ENCODE peak calls at places on chromosomes 4 and X, in ten cellular contexts. One of them, this sample, is unnamed.

GRCh38 chr4:138761638-138762205 is 253.9 kb upstream of the NOCT start:
- DNase-seq in upper lobe of right lung: no peak
- DNase-seq in HT1080: no peak
- DNase-seq in GM23248: peak; percentile 42
- DNase-seq in GM13977: no peak
- DNase-seq in ELF-1: no peak
- DNase-seq in hepatocyte: no peak
- DNase-seq in HFF-Myc: peak; percentile 43
- DNase-seq in naive thymus-derived CD8-positive, alpha-beta T cell: no peak
- DNase-seq in activated CD4-positive, alpha-beta T cell treated with anti-CD3 and anti-CD28 coated beads for 1 hour: no peak
- DNase-seq in this sample: no peak

GRCh38 chr4:173490817-173491518 is 39.1 kb downstream of the HAND2 start:
- DNase-seq in upper lobe of right lung: no peak
- DNase-seq in HT1080: peak; percentile 82
- DNase-seq in GM23248: peak; percentile 73
- DNase-seq in GM13977: no peak
- DNase-seq in ELF-1: no peak
- DNase-seq in hepatocyte: peak; percentile 59
- DNase-seq in HFF-Myc: peak; percentile 41
- DNase-seq in naive thymus-derived CD8-positive, alpha-beta T cell: no peak
- DNase-seq in activated CD4-positive, alpha-beta T cell treated with anti-CD3 and anti-CD28 coated beads for 1 hour: no peak
- DNase-seq in this sample: peak; percentile 77

GRCh38 chr4:183099537-183100297 is 660 bp downstream of the WWC2 start:
- DNase-seq in upper lobe of right lung: peak; percentile 82
- DNase-seq in HT1080: peak; percentile 31
- DNase-seq in GM23248: peak; percentile 56
- DNase-seq in GM13977: peak; percentile 39
- DNase-seq in ELF-1: peak; percentile 79
- DNase-seq in hepatocyte: peak; percentile 73
- DNase-seq in HFF-Myc: no peak
- DNase-seq in naive thymus-derived CD8-positive, alpha-beta T cell: peak; percentile 7
- DNase-seq in activated CD4-positive, alpha-beta T cell treated with anti-CD3 and anti-CD28 coated beads for 1 hour: no peak
- DNase-seq in this sample: peak; percentile 31

GRCh38 chr4:173212379-173212778 is 43.8 kb downstream of the GALNT7 start:
- DNase-seq in upper lobe of right lung: no peak
- DNase-seq in HT1080: peak; percentile 15
- DNase-seq in GM23248: peak; percentile 12
- DNase-seq in GM13977: no peak
- DNase-seq in ELF-1: no peak
- DNase-seq in hepatocyte: no peak
- DNase-seq in HFF-Myc: no peak
- DNase-seq in naive thymus-derived CD8-positive, alpha-beta T cell: no peak
- DNase-seq in activated CD4-positive, alpha-beta T cell treated with anti-CD3 and anti-CD28 coated beads for 1 hour: no peak
- DNase-seq in this sample: no peak

GRCh38 chrX:129600981-129601424 is 53.8 kb downstream of the APLN start:
- DNase-seq in upper lobe of right lung: no peak
- DNase-seq in HT1080: no peak
- DNase-seq in GM23248: peak; percentile 53
- DNase-seq in GM13977: peak; percentile 48
- DNase-seq in ELF-1: no peak
- DNase-seq in hepatocyte: peak; percentile 34
- DNase-seq in HFF-Myc: no peak
- DNase-seq in naive thymus-derived CD8-positive, alpha-beta T cell: peak; percentile 32
- DNase-seq in activated CD4-positive, alpha-beta T cell treated with anti-CD3 and anti-CD28 coated beads for 1 hour: no peak
- DNase-seq in this sample: peak; percentile 23

GRCh38 chr4:15695764-15696163 is 7.1 kb upstream of the BST1 start:
- DNase-seq in upper lobe of right lung: no peak
- DNase-seq in HT1080: no peak
- DNase-seq in GM23248: no peak
- DNase-seq in GM13977: no peak
- DNase-seq in ELF-1: no peak
- DNase-seq in hepatocyte: no peak
- DNase-seq in HFF-Myc: no peak
- DNase-seq in naive thymus-derived CD8-positive, alpha-beta T cell: no peak
- DNase-seq in activated CD4-positive, alpha-beta T cell treated with anti-CD3 and anti-CD28 coated beads for 1 hour: no peak
- DNase-seq in this sample: no peak

GRCh38 chrX:81537723-81538122 is 335.8 kb downstream of the SH3BGRL start:
- DNase-seq in upper lobe of right lung: no peak
- DNase-seq in HT1080: no peak
- DNase-seq in GM23248: no peak
- DNase-seq in GM13977: no peak
- DNase-seq in ELF-1: no peak
- DNase-seq in hepatocyte: no peak
- DNase-seq in HFF-Myc: no peak
- DNase-seq in naive thymus-derived CD8-positive, alpha-beta T cell: no peak
- DNase-seq in activated CD4-positive, alpha-beta T cell treated with anti-CD3 and anti-CD28 coated beads for 1 hour: no peak
- DNase-seq in this sample: no peak

GRCh38 chrX:39309721-39310152 is 508.5 kb downstream of the MID1IP1 start:
- DNase-seq in upper lobe of right lung: no peak
- DNase-seq in HT1080: no peak
- DNase-seq in GM23248: no peak
- DNase-seq in GM13977: no peak
- DNase-seq in ELF-1: peak; percentile 43
- DNase-seq in hepatocyte: peak; percentile 31
- DNase-seq in HFF-Myc: peak; percentile 2
- DNase-seq in naive thymus-derived CD8-positive, alpha-beta T cell: peak; percentile 76
- DNase-seq in activated CD4-positive, alpha-beta T cell treated with anti-CD3 and anti-CD28 coated beads for 1 hour: peak; percentile 26
- DNase-seq in this sample: peak; percentile 21

GRCh38 chr4:1130318-1131186 is 17.2 kb upstream of the RNF212 start:
- DNase-seq in upper lobe of right lung: peak; percentile 79
- DNase-seq in HT1080: peak; percentile 66
- DNase-seq in GM23248: peak; percentile 75
- DNase-seq in GM13977: peak; percentile 73
- DNase-seq in ELF-1: peak; percentile 81
- DNase-seq in hepatocyte: peak; percentile 84
- DNase-seq in HFF-Myc: peak; percentile 29
- DNase-seq in naive thymus-derived CD8-positive, alpha-beta T cell: peak; percentile 82
- DNase-seq in activated CD4-positive, alpha-beta T cell treated with anti-CD3 and anti-CD28 coated beads for 1 hour: peak; percentile 69
- DNase-seq in this sample: peak; percentile 82

GRCh38 chr4:40858946-40859345 is 109.2 kb downstream of the NSUN7 start:
- DNase-seq in upper lobe of right lung: no peak
- DNase-seq in HT1080: no peak
- DNase-seq in GM23248: no peak
- DNase-seq in GM13977: no peak
- DNase-seq in ELF-1: no peak
- DNase-seq in hepatocyte: no peak
- DNase-seq in HFF-Myc: no peak
- DNase-seq in naive thymus-derived CD8-positive, alpha-beta T cell: no peak
- DNase-seq in activated CD4-positive, alpha-beta T cell treated with anti-CD3 and anti-CD28 coated beads for 1 hour: no peak
- DNase-seq in this sample: no peak

GRCh38 chr4:186725422-186726149 is 1.9 kb upstream of the FAT1 start:
- DNase-seq in upper lobe of right lung: peak; percentile 88
- DNase-seq in HT1080: peak; percentile 83
- DNase-seq in GM23248: peak; percentile 93
- DNase-seq in GM13977: peak; percentile 37
- DNase-seq in ELF-1: peak; percentile 82
- DNase-seq in hepatocyte: peak; percentile 92
- DNase-seq in HFF-Myc: no peak
- DNase-seq in naive thymus-derived CD8-positive, alpha-beta T cell: no peak
- DNase-seq in activated CD4-positive, alpha-beta T cell treated with anti-CD3 and anti-CD28 coated beads for 1 hour: no peak
- DNase-seq in this sample: peak; percentile 79

GRCh38 chrX:149877636-149878035 is 3.3 kb upstream of the MAGEA8 start:
- DNase-seq in upper lobe of right lung: no peak
- DNase-seq in HT1080: peak; percentile 42
- DNase-seq in GM23248: no peak
- DNase-seq in GM13977: no peak
- DNase-seq in ELF-1: no peak
- DNase-seq in hepatocyte: no peak
- DNase-seq in HFF-Myc: no peak
- DNase-seq in naive thymus-derived CD8-positive, alpha-beta T cell: no peak
- DNase-seq in activated CD4-positive, alpha-beta T cell treated with anti-CD3 and anti-CD28 coated beads for 1 hour: no peak
- DNase-seq in this sample: no peak

GRCh38 chr4:172791841-172792240 is 376.8 kb upstream of the GALNT7 start:
- DNase-seq in upper lobe of right lung: no peak
- DNase-seq in HT1080: no peak
- DNase-seq in GM23248: no peak
- DNase-seq in GM13977: no peak
- DNase-seq in ELF-1: no peak
- DNase-seq in hepatocyte: no peak
- DNase-seq in HFF-Myc: no peak
- DNase-seq in naive thymus-derived CD8-positive, alpha-beta T cell: no peak
- DNase-seq in activated CD4-positive, alpha-beta T cell treated with anti-CD3 and anti-CD28 coated beads for 1 hour: no peak
- DNase-seq in this sample: no peak

GRCh38 chr4:53322696-53323095 is 43.2 kb downstream of the SCFD2 start:
- DNase-seq in upper lobe of right lung: no peak
- DNase-seq in HT1080: no peak
- DNase-seq in GM23248: no peak
- DNase-seq in GM13977: no peak
- DNase-seq in ELF-1: no peak
- DNase-seq in hepatocyte: no peak
- DNase-seq in HFF-Myc: no peak
- DNase-seq in naive thymus-derived CD8-positive, alpha-beta T cell: no peak
- DNase-seq in activated CD4-positive, alpha-beta T cell treated with anti-CD3 and anti-CD28 coated beads for 1 hour: no peak
- DNase-seq in this sample: no peak

GRCh38 chrX:106950381-106950780 is 30.2 kb downstream of the CLDN2 start:
- DNase-seq in upper lobe of right lung: no peak
- DNase-seq in HT1080: no peak
- DNase-seq in GM23248: no peak
- DNase-seq in GM13977: no peak
- DNase-seq in ELF-1: no peak
- DNase-seq in hepatocyte: no peak
- DNase-seq in HFF-Myc: no peak
- DNase-seq in naive thymus-derived CD8-positive, alpha-beta T cell: no peak
- DNase-seq in activated CD4-positive, alpha-beta T cell treated with anti-CD3 and anti-CD28 coated beads for 1 hour: no peak
- DNase-seq in this sample: no peak

GRCh38 chr4:118849867-118850812 is 14.2 kb upstream of the SEC24D start:
- DNase-seq in upper lobe of right lung: no peak
- DNase-seq in HT1080: peak; percentile 47
- DNase-seq in GM23248: peak; percentile 36
- DNase-seq in GM13977: no peak
- DNase-seq in ELF-1: peak; percentile 39
- DNase-seq in hepatocyte: peak; percentile 36
- DNase-seq in HFF-Myc: no peak
- DNase-seq in naive thymus-derived CD8-positive, alpha-beta T cell: peak; percentile 64
- DNase-seq in activated CD4-positive, alpha-beta T cell treated with anti-CD3 and anti-CD28 coated beads for 1 hour: no peak
- DNase-seq in this sample: peak; percentile 45

GRCh38 chrX:98071331-98071730 is 1187.6 kb downstream of the RPA4 start:
- DNase-seq in upper lobe of right lung: no peak
- DNase-seq in HT1080: no peak
- DNase-seq in GM23248: no peak
- DNase-seq in GM13977: no peak
- DNase-seq in ELF-1: peak; percentile 30
- DNase-seq in hepatocyte: no peak
- DNase-seq in HFF-Myc: no peak
- DNase-seq in naive thymus-derived CD8-positive, alpha-beta T cell: no peak
- DNase-seq in activated CD4-positive, alpha-beta T cell treated with anti-CD3 and anti-CD28 coated beads for 1 hour: no peak
- DNase-seq in this sample: peak; percentile 6

GRCh38 chr4:150242820-150243458 is 164.7 kb downstream of the DCLK2 start:
- DNase-seq in upper lobe of right lung: no peak
- DNase-seq in HT1080: peak; percentile 55
- DNase-seq in GM23248: peak; percentile 49
- DNase-seq in GM13977: peak; percentile 53
- DNase-seq in ELF-1: peak; percentile 70
- DNase-seq in hepatocyte: peak; percentile 48
- DNase-seq in HFF-Myc: no peak
- DNase-seq in naive thymus-derived CD8-positive, alpha-beta T cell: no peak
- DNase-seq in activated CD4-positive, alpha-beta T cell treated with anti-CD3 and anti-CD28 coated beads for 1 hour: no peak
- DNase-seq in this sample: peak; percentile 55

GRCh38 chrX:114626323-114626722 is 42.4 kb downstream of the HTR2C start:
- DNase-seq in upper lobe of right lung: no peak
- DNase-seq in HT1080: peak; percentile 1
- DNase-seq in GM23248: peak; percentile 32
- DNase-seq in GM13977: peak; percentile 10
- DNase-seq in ELF-1: no peak
- DNase-seq in hepatocyte: peak; percentile 55
- DNase-seq in HFF-Myc: no peak
- DNase-seq in naive thymus-derived CD8-positive, alpha-beta T cell: no peak
- DNase-seq in activated CD4-positive, alpha-beta T cell treated with anti-CD3 and anti-CD28 coated beads for 1 hour: no peak
- DNase-seq in this sample: peak; percentile 5

GRCh38 chr4:151690884-151691283 is 69.9 kb downstream of the GATB start:
- DNase-seq in upper lobe of right lung: no peak
- DNase-seq in HT1080: no peak
- DNase-seq in GM23248: peak; percentile 70
- DNase-seq in GM13977: no peak
- DNase-seq in ELF-1: no peak
- DNase-seq in hepatocyte: no peak
- DNase-seq in HFF-Myc: no peak
- DNase-seq in naive thymus-derived CD8-positive, alpha-beta T cell: no peak
- DNase-seq in activated CD4-positive, alpha-beta T cell treated with anti-CD3 and anti-CD28 coated beads for 1 hour: no peak
- DNase-seq in this sample: no peak

GRCh38 chr4:94621491-94622080 is 136.2 kb upstream of the BMPR1B start:
- DNase-seq in upper lobe of right lung: no peak
- DNase-seq in HT1080: peak; percentile 7
- DNase-seq in GM23248: peak; percentile 62
- DNase-seq in GM13977: peak; percentile 48
- DNase-seq in ELF-1: no peak
- DNase-seq in hepatocyte: peak; percentile 69
- DNase-seq in HFF-Myc: no peak
- DNase-seq in naive thymus-derived CD8-positive, alpha-beta T cell: peak; percentile 28
- DNase-seq in activated CD4-positive, alpha-beta T cell treated with anti-CD3 and anti-CD28 coated beads for 1 hour: no peak
- DNase-seq in this sample: peak; percentile 38

GRCh38 chr4:185018834-185019450 is 652 bp downstream of the HELT start:
- DNase-seq in upper lobe of right lung: peak; percentile 73
- DNase-seq in HT1080: no peak
- DNase-seq in GM23248: no peak
- DNase-seq in GM13977: no peak
- DNase-seq in ELF-1: peak; percentile 50
- DNase-seq in hepatocyte: no peak
- DNase-seq in HFF-Myc: no peak
- DNase-seq in naive thymus-derived CD8-positive, alpha-beta T cell: no peak
- DNase-seq in activated CD4-positive, alpha-beta T cell treated with anti-CD3 and anti-CD28 coated beads for 1 hour: no peak
- DNase-seq in this sample: no peak

GRCh38 chrX:123155327-123155726 is 28.8 kb upstream of the GRIA3 start:
- DNase-seq in upper lobe of right lung: no peak
- DNase-seq in HT1080: peak; percentile 28
- DNase-seq in GM23248: peak; percentile 42
- DNase-seq in GM13977: no peak
- DNase-seq in ELF-1: no peak
- DNase-seq in hepatocyte: no peak
- DNase-seq in HFF-Myc: no peak
- DNase-seq in naive thymus-derived CD8-positive, alpha-beta T cell: no peak
- DNase-seq in activated CD4-positive, alpha-beta T cell treated with anti-CD3 and anti-CD28 coated beads for 1 hour: no peak
- DNase-seq in this sample: no peak

This sample was measured in H4.